ENCODE peak calls at places on chromosomes 7 and 10, in four cellular contexts. C is activated T-cell treated with anti-CD3 and anti-CD28 coated beads, Interleukin-2, amount 50 U/mL, for 48 hours; G is IMR-90; B is psoas muscle. W is an unnamed sample.

GRCh38 chr7:30029696-30030095 is 1.5 kb downstream of the PLEKHA8 start:
- DNase-seq in C (no peak), G (no peak), B (no peak), W (no peak)

GRCh38 chr7:29609162-29610030 is 45.8 kb downstream of the PRR15 start:
- DNase-seq in C (no peak), G (no peak), B (no peak), W (no peak)

GRCh38 chr10:6878067-6878412 is 298.0 kb upstream of the PRKCQ start:
- DNase-seq in C (no peak), G (no peak), B (no peak), W (no peak)

GRCh38 chr10:24415455-24416169 is 206.7 kb downstream of the KIAA1217 start:
- DNase-seq in C (no peak), G (peak), B (peak), W (peak)

GRCh38 chr10:17025444-17026295 is 103.9 kb downstream of the CUBN start:
- DNase-seq in C (peak), G (peak), B (peak), W (no peak)

GRCh38 chr7:18086165-18087030 is 58.8 kb upstream of the PRPS1L1 start:
- DNase-seq in C (peak), G (no peak), B (peak), W (no peak)

GRCh38 chr7:29989257-29989995 is at the start of gene SCRN1:
- DNase-seq in C (peak), G (peak), B (peak), W (no peak)

GRCh38 chr10:132918617-132919373 is 23.6 kb downstream of the CFAP46 start:
- DNase-seq in C (no peak), G (no peak), B (no peak), W (peak)

GRCh38 chr7:28686418-28686800 is 271.7 kb downstream of the TRIL start:
- DNase-seq in C (no peak), G (peak), B (no peak), W (no peak)